ENCODE peak calls at places on chromosomes 12 and 14, in seven cellular contexts. O is testis; Y is right cardiac atrium; B is CD8-positive, alpha-beta memory T cell; M is HepG2; N is adipocyte; S is NT2/D1. X is an unnamed sample.

GRCh38 chr12:6434205-6435180 is 10.3 kb upstream of the CD27 start:
- DNase-seq in O (no peak), Y (no peak), B (peak; percentile 17), M (no peak), N (no peak), S (no peak), X (peak; percentile 40)

GRCh38 chr12:14714437-14714836 is 18.0 kb upstream of the GUCY2C start:
- DNase-seq in O (no peak), Y (no peak), B (no peak), M (no peak), N (no peak), S (no peak), X (no peak)

GRCh38 chr12:128969480-128970055 is 116.3 kb downstream of the GLT1D1 start:
- DNase-seq in O (peak; percentile 44), Y (no peak), B (no peak), M (no peak), N (peak; percentile 48), S (peak; percentile 71), X (no peak)

GRCh38 chr14:25049559-25050493 is at the start of gene STXBP6:
- DNase-seq in O (peak; percentile 80), Y (peak; percentile 76), B (no peak), M (peak; percentile 65), N (peak; percentile 91), S (no peak), X (peak; percentile 84)

GRCh38 chr14:60651936-60652673 is 2.8 kb upstream of the SIX1 start:
- DNase-seq in O (no peak), Y (no peak), B (no peak), M (no peak), N (no peak), S (no peak), X (no peak)

GRCh38 chr12:123705935-123706334 is 6.2 kb upstream of the ATP6V0A2 start:
- DNase-seq in O (peak; percentile 17), Y (no peak), B (no peak), M (peak; percentile 12), N (no peak), S (no peak), X (no peak)

GRCh38 chr14:95255487-95255886 is 64.2 kb downstream of the CLMN start:
- DNase-seq in O (no peak), Y (no peak), B (no peak), M (no peak), N (peak; percentile 24), S (peak; percentile 88), X (no peak)

GRCh38 chr12:69196302-69197288 is 42.8 kb upstream of the CPSF6 start:
- DNase-seq in O (no peak), Y (no peak), B (no peak), M (peak; percentile 10), N (peak; percentile 15), S (no peak), X (no peak)

GRCh38 chr14:32077081-32078029 is at the start of gene ARHGAP5:
- DNase-seq in O (peak; percentile 54), Y (no peak), B (peak; percentile 5), M (peak; percentile 58), N (peak; percentile 60), S (no peak), X (peak; percentile 64)

GRCh38 chr12:92136883-92137582 is 8.6 kb downstream of the BTG1 start:
- DNase-seq in O (no peak), Y (no peak), B (no peak), M (peak; percentile 65), N (peak; percentile 91), S (no peak), X (no peak)

GRCh38 chr12:12456637-12457036 is 99.8 kb downstream of the BORCS5 start:
- DNase-seq in O (no peak), Y (no peak), B (no peak), M (no peak), N (peak; percentile 45), S (no peak), X (no peak)

GRCh38 chr12:12461923-12462315 is 100.7 kb downstream of the DUSP16 start:
- DNase-seq in O (no peak), Y (no peak), B (no peak), M (no peak), N (no peak), S (no peak), X (no peak)

GRCh38 chr12:12465522-12465921 is 97.1 kb downstream of the DUSP16 start:
- DNase-seq in O (no peak), Y (no peak), B (no peak), M (no peak), N (no peak), S (no peak), X (no peak)

GRCh38 chr12:12466157-12466556 is 96.5 kb downstream of the DUSP16 start:
- DNase-seq in O (no peak), Y (no peak), B (peak; percentile 23), M (no peak), N (no peak), S (no peak), X (no peak)

GRCh38 chr12:12461281-12461922 is 101.3 kb downstream of the DUSP16 start:
- DNase-seq in O (no peak), Y (no peak), B (no peak), M (no peak), N (no peak), S (no peak), X (no peak)
- H3K4me1 ChIP-seq in O (no peaks in the 10 kb centered on the region), Y (no peaks in the 10 kb centered on the region), B (peaks cover 25% of the 10 kb centered on the region), M (peaks cover 6% of the 10 kb centered on the region), N (peaks cover 17% of the 10 kb centered on the region), S (no peaks in the 10 kb centered on the region), X (no peaks in the 10 kb centered on the region)

GRCh38 chr12:48265792-48266191 is 62.7 kb upstream of the OR10AD1 start:
- DNase-seq in O (no peak), Y (no peak), B (no peak), M (no peak), N (no peak), S (no peak), X (no peak)

GRCh38 chr12:48266826-48267225 is 63.7 kb upstream of the OR10AD1 start:
- DNase-seq in O (no peak), Y (no peak), B (no peak), M (no peak), N (no peak), S (no peak), X (no peak)

GRCh38 chr12:48261773-48262172 is 58.7 kb upstream of the OR10AD1 start:
- DNase-seq in O (no peak), Y (no peak), B (no peak), M (no peak), N (no peak), S (no peak), X (no peak)

GRCh38 chr12:48263617-48264016 is 60.5 kb upstream of the OR10AD1 start:
- DNase-seq in O (no peak), Y (no peak), B (no peak), M (no peak), N (no peak), S (no peak), X (no peak)
- H3K27me3 ChIP-seq in O (no peaks in the 10 kb centered on the region), Y (no peaks in the 10 kb centered on the region), B (no peaks in the 10 kb centered on the region), M (no peaks in the 10 kb centered on the region), N (no peaks in the 10 kb centered on the region), S (peaks cover 3% of the 10 kb centered on the region), X (no peaks in the 10 kb centered on the region)

GRCh38 chr14:55297611-55298323 is 26.5 kb downstream of the FBXO34 start:
- DNase-seq in O (no peak), Y (no peak), B (no peak), M (peak; percentile 10), N (no peak), S (no peak), X (no peak)

GRCh38 chr14:55302367-55302766 is 31.1 kb downstream of the FBXO34 start:
- DNase-seq in O (no peak), Y (no peak), B (no peak), M (no peak), N (no peak), S (no peak), X (no peak)

GRCh38 chr14:55301722-55302121 is 30.5 kb downstream of the FBXO34 start:
- DNase-seq in O (no peak), Y (no peak), B (no peak), M (peak; percentile 28), N (peak; percentile 63), S (no peak), X (no peak)

GRCh38 chr14:55294603-55295002 is 23.4 kb downstream of the FBXO34 start:
- DNase-seq in O (no peak), Y (no peak), B (no peak), M (no peak), N (no peak), S (no peak), X (no peak)

DNA sequence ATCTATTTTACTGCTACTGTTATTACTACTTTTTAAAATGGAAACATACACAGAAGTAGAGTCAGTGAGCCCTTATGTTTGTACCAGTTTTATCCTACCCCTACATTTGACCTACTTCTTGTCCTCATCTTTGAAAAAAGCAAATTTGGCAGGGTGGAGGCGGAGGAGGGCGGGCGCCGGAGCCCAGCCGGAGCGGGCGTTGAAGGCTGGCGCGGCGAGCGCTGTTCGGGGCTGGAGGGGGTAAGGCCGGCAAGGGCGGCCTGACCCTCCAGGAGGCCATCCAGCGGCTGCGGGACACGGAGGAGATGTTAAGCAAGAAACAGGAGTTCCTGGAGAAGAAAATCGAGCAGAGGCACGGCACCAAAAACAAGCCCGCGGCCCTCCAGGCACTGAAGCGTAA is 27.2 kb downstream of the FBXO34 start:
- DNase-seq in O (no peak), Y (no peak), B (no peak), M (no peak), N (no peak), S (no peak), X (no peak)
- H3K4me1 ChIP-seq in O (peaks cover 22% of the 10 kb centered on the region), Y (no peaks in the 10 kb centered on the region), B (peaks cover 25% of the 10 kb centered on the region), M (peaks cover 12% of the 10 kb centered on the region), N (peaks cover 9% of the 10 kb centered on the region), S (peaks cover 3% of the 10 kb centered on the region), X (peaks cover 6% of the 10 kb centered on the region)

GRCh38 chr12:45282411-45282810 is 66.5 kb downstream of the ANO6 start:
- DNase-seq in O (no peak), Y (no peak), B (no peak), M (no peak), N (no peak), S (no peak), X (no peak)
- H3K27me3 ChIP-seq in O (no peaks in the 10 kb centered on the region), Y (no peaks in the 10 kb centered on the region), B (no peaks in the 10 kb centered on the region), M (no peaks in the 10 kb centered on the region), N (no peaks in the 10 kb centered on the region), S (no peaks in the 10 kb centered on the region), X (no peaks in the 10 kb centered on the region)

DNA sequence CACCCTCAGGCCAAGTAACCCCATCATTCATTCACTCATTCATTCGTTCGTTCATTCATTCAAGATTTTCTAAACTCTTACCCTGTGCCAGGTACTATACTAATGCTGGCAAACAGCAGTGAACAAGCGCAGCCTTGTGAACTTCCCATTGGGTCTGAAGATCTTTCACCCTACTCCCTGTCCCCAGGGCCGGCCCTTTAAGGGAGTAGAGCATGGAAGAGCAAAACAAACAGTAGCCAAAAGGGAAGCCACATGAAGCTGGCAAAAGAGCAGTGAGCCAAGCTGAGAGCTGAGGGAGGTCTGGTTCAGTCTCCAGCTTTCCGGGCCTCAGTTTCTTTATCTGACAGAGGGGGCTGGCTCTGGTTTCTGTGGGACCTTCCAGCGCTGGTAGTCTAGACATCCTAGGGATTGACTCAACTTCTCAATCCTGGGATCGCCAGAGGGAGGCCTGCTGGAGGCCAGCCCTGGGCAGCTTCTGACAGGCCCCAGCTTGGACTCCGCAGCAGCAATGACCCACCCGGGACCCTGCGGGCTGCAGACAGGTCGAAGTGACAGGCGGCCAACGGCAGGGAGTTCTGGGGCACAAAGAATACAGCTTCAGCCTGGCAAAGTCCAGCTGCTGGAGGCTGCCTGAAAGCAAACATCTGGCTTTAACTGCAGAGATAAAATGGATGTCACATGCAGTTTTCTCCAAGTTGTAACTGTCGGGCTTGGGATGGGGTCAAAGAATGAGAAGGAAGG is 27.1 kb downstream of the ACTN1 start:
- DNase-seq in O (no peak), Y (peak; percentile 76), B (no peak), M (no peak), N (no peak), S (no peak), X (no peak)
- H3K4me1 ChIP-seq in O (peaks cover 69% of the 10 kb centered on the region), Y (peaks cover 51% of the 10 kb centered on the region), B (peaks cover 82% of the 10 kb centered on the region), M (peaks cover 99% of the 10 kb centered on the region), N (peaks cover 85% of the 10 kb centered on the region), S (peaks cover 20% of the 10 kb centered on the region), X (peaks cover 8% of the 10 kb centered on the region)

X was measured in aorta.